ENCODE peak calls at places on chromosomes 3 and 15, in seven cellular contexts. P is NCI-H1930; S is EL; T is GM13976; N is naive thymus-derived CD4-positive, alpha-beta T cell; X is endothelial cell of umbilical vein; Y is breast epithelium. F is an unnamed sample.

GRCh38 chr3:126064627-126065258 is 19.2 kb downstream of the SLC41A3 start:
- DNase-seq in P (no peak), S (no peak), T (no peak), N (no peak), X (no peak), Y (no peak), F (no peak)

GRCh38 chr3:62672270-62672987 is 202.8 kb downstream of the CADPS start:
- DNase-seq in P (no peak), S (no peak), T (no peak), N (no peak), X (no peak), Y (no peak), F (no peak)

GRCh38 chr3:149203758-149204157 is 17.9 kb downstream of the CP start:
- DNase-seq in P (no peak), S (no peak), T (peak; percentile 50), N (no peak), X (no peak), Y (no peak), F (no peak)

GRCh38 chr3:24088782-24089181 is 143.7 kb downstream of the NR1D2 start:
- DNase-seq in P (no peak), S (peak; percentile 41), T (peak; percentile 21), N (no peak), X (no peak), Y (no peak), F (no peak)

GRCh38 chr15:56243774-56244236 is at the start of gene RFX7:
- DNase-seq in P (peak; percentile 60), S (peak; percentile 75), T (peak; percentile 78), N (peak; percentile 70), X (peak; percentile 65), Y (peak; percentile 41), F (peak; percentile 75)

GRCh38 chr3:73805435-73805834 is 180.7 kb upstream of the PDZRN3 start:
- DNase-seq in P (no peak), S (no peak), T (no peak), N (no peak), X (no peak), Y (peak; percentile 71), F (no peak)

GRCh38 chr3:12218161-12218560 is 59.4 kb upstream of the TIMP4 start:
- DNase-seq in P (no peak), S (no peak), T (no peak), N (no peak), X (no peak), Y (no peak), F (no peak)

GRCh38 chr3:96449341-96449740 is 365.1 kb upstream of the EPHA6 start:
- DNase-seq in P (no peak), S (no peak), T (no peak), N (no peak), X (no peak), Y (no peak), F (no peak)

GRCh38 chr15:34341922-34342736 is 807 bp downstream of the NOP10 start:
- DNase-seq in P (no peak), S (no peak), T (no peak), N (no peak), X (no peak), Y (no peak), F (no peak)

GRCh38 chr15:34588046-34588674 is 4.7 kb upstream of the GOLGA8B start:
- DNase-seq in P (peak; percentile 39), S (peak; percentile 90), T (peak; percentile 66), N (no peak), X (peak; percentile 74), Y (peak; percentile 55), F (peak; percentile 55)

GRCh38 chr3:17836919-17837318 is 94.5 kb upstream of the TBC1D5 start:
- DNase-seq in P (no peak), S (no peak), T (no peak), N (no peak), X (no peak), Y (no peak), F (no peak)

GRCh38 chr15:70494861-70495571 is 268.3 kb downstream of the UACA start:
- DNase-seq in P (no peak), S (peak; percentile 98), T (no peak), N (no peak), X (peak; percentile 38), Y (no peak), F (no peak)

GRCh38 chr3:56956906-56957305 is 103.6 kb upstream of the SPATA12 start:
- DNase-seq in P (no peak), S (no peak), T (no peak), N (no peak), X (no peak), Y (no peak), F (no peak)

GRCh38 chr3:67940200-67940952 is 286.0 kb upstream of the SUCLG2 start:
- DNase-seq in P (no peak), S (no peak), T (no peak), N (no peak), X (no peak), Y (no peak), F (no peak)

GRCh38 chr3:34212671-34213070 is 414.2 kb downstream of the PDCD6IP start:
- DNase-seq in P (no peak), S (no peak), T (no peak), N (no peak), X (peak; percentile 42), Y (peak; percentile 74), F (no peak)

GRCh38 chr3:183298708-183299153 is 45.7 kb downstream of the B3GNT5 start:
- DNase-seq in P (no peak), S (peak; percentile 91), T (no peak), N (no peak), X (no peak), Y (no peak), F (no peak)

GRCh38 chr3:17258823-17259436 is 374.2 kb downstream of the PLCL2 start:
- DNase-seq in P (no peak), S (peak; percentile 32), T (peak; percentile 63), N (no peak), X (peak; percentile 51), Y (no peak), F (no peak)

GRCh38 chr15:50830477-50831354 is 65.2 kb upstream of the SPPL2A start:
- DNase-seq in P (no peak), S (no peak), T (no peak), N (no peak), X (no peak), Y (no peak), F (no peak)

GRCh38 chr3:6860911-6861330 is at the start of gene GRM7:
- DNase-seq in P (no peak), S (no peak), T (peak; percentile 30), N (no peak), X (no peak), Y (no peak), F (no peak)

F was measured in activated T-helper 2 cell treated with anti-CD3 and anti-CD28 coated beads, Interferon-gamma antibody, Interleukin-2, Interleukin-4, amounts not matched to agents 10 μg/mL and 5 μg/mL and 100 μg/mL, durations not matched to agents 14 hours and 24 hours and 36 hours.